ENCODE peak calls at places on chromosome 4, in four cellular contexts. T is suprapubic skin, Z is spleen, G is GM23248. W is an unnamed sample. For H3K4me1, the result is how much of the 10 kb centered on the place peaks cover.

GRCh38 chr4:159150838-159151390 is 48.0 kb downstream of the RAPGEF2 start:
- DNase-seq in G (no peak), T (no peak), Z (no peak), W (no peak)

GRCh38 chr4:47926667-47927258 is 12.4 kb upstream of the NFXL1 start:
- DNase-seq in T (no peak), G (peak), Z (peak), W (peak)

GRCh38 chr4:71978192-71978845 is 53.5 kb upstream of the NPFFR2 start:
- DNase-seq in T (no peak), G (no peak), Z (no peak), W (no peak)

GRCh38 chr4:123340381-123340701 is 56.3 kb upstream of the SPRY1 start:
- DNase-seq in Z (no peak), T (no peak), G (peak), W (peak)

GRCh38 chr4:177367336-177367735 is 57.7 kb downstream of the NEIL3 start:
- DNase-seq in Z (no peak), T (no peak), G (peak), W (no peak)

GRCh38 chr4:162201673-162202072 is 37.9 kb upstream of the FSTL5 start:
- DNase-seq in Z (no peak), T (no peak), G (no peak), W (no peak)

GRCh38 chr4:106869551-106869950 is 166.6 kb downstream of the DKK2 start:
- DNase-seq in G (peak), Z (no peak), T (no peak), W (no peak)

GRCh38 chr4:119656986-119657635 is 28.5 kb upstream of the PDE5A start:
- DNase-seq in T (no peak), Z (no peak), G (peak), W (no peak)

GRCh38 chr4:127446309-127446708 is 186.4 kb upstream of the INTU start:
- DNase-seq in Z (no peak), G (peak), T (no peak), W (no peak)

GRCh38 chr4:41413670-41414069 is 124.3 kb upstream of the LIMCH1 start:
- DNase-seq in T (no peak), G (no peak), Z (no peak), W (no peak)

GRCh38 chr4:128823025-128823661 is 13.6 kb downstream of the JADE1 start:
- DNase-seq in Z (no peak), G (peak), T (no peak), W (no peak)

GRCh38 chr4:127049506-127049905 is 583.3 kb upstream of the INTU start:
- DNase-seq in G (no peak), Z (no peak), T (no peak), W (no peak)

DNA sequence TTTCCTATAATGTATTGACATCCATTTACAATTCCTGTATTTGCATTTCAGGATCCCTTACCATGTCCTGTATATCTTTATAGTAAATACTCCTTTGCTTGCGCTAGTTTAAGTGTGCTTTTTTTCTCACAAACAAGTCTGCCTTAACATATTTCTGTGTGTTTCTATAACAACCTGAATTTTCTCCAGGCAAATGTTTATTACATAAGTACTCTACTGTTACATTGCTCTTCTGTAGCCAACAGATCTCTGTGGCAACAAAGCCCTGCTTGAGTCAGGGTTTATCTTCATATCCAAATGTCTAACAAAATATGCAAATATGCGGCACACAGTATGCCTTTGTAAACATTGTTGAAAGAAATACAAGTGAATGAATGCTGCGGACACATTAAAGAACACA is 625.5 kb downstream of the TLL1 start:
- DNase-seq in Z (no peak), G (no peak), T (no peak), W (no peak)
- H3K4me1 ChIP-seq in Z (under half), G (under half), T (under half), W (under half)

GRCh38 chr4:100165809-100166208 is 24.5 kb downstream of the DDIT4L start:
- DNase-seq in G (no peak), Z (no peak), T (no peak), W (no peak)
- H3K4me1 ChIP-seq in G (under half), Z (under half), T (under half), W (under half)

GRCh38 chr4:113436360-113436759 is 325.2 kb downstream of the CAMK2D start:
- DNase-seq in T (no peak), Z (no peak), G (peak), W (peak)

GRCh38 chr4:113433116-113433515 is 328.4 kb downstream of the CAMK2D start:
- DNase-seq in T (no peak), Z (no peak), G (peak), W (no peak)

GRCh38 chr4:113433536-113434246 is 327.8 kb downstream of the CAMK2D start:
- DNase-seq in G (peak), T (no peak), Z (no peak), W (no peak)

GRCh38 chr4:113435893-113436292 is 325.6 kb downstream of the CAMK2D start:
- DNase-seq in G (peak), Z (no peak), T (peak), W (peak)

GRCh38 chr4:113434247-113434587 is 327.3 kb downstream of the CAMK2D start:
- DNase-seq in Z (no peak), T (no peak), G (peak), W (no peak)
- H3K4me1 ChIP-seq in Z (under half), T (under half), G (under half), W (under half)

DNA sequence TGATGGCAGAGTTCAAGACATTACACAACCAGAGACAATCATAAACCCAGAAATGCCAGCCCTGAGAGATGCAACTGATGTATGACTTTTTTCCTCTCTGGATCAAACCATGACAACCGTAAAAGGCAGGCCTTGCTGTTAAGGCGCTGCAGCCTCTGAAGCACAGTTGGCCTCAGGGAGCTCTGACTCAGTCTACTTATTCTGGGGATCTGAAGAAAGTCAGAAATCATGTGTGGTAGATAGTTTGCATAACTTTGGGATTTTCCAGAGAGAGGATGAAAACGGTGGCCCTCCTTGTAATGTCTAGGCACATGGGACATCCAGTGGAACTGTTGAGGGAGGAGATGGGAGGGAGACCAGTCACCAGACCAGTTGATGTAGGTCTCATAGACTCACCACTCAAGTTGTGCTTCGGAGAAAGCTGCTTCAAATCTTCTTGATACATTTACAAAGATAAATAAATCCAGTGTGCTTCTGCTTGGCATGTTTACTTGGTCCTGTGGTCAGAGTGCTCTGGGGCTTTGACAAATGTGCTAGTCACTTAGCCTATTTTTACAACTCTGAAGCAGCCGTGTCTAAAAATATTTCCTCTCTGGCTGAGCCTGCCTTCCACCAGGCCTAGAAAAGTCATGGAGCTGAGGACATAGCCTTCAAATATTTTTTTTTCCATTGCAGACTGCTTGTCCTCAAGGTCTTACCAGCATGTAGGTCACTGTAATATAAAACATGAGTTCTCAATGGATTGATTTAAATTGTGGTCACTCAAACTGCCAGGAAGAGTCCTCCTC is 7.5 kb downstream of the HADH start:
- DNase-seq in Z (no peak), T (no peak), G (peak), W (no peak)
- H3K4me1 ChIP-seq in Z (under half), T (under half), G (under half), W (under half)

GRCh38 chr4:8320386-8320750 is 50.8 kb downstream of the HTRA3 start:
- DNase-seq in G (no peak), Z (no peak), T (peak), W (no peak)
- H3K4me1 ChIP-seq in G (under half), Z (under half), T (under half), W (under half)

GRCh38 chr4:100168521-100168920 is 21.7 kb downstream of the DDIT4L start:
- DNase-seq in Z (no peak), T (no peak), G (peak), W (no peak)
- H3K4me1 ChIP-seq in Z (under half), T (under half), G (under half), W (under half)

DNA sequence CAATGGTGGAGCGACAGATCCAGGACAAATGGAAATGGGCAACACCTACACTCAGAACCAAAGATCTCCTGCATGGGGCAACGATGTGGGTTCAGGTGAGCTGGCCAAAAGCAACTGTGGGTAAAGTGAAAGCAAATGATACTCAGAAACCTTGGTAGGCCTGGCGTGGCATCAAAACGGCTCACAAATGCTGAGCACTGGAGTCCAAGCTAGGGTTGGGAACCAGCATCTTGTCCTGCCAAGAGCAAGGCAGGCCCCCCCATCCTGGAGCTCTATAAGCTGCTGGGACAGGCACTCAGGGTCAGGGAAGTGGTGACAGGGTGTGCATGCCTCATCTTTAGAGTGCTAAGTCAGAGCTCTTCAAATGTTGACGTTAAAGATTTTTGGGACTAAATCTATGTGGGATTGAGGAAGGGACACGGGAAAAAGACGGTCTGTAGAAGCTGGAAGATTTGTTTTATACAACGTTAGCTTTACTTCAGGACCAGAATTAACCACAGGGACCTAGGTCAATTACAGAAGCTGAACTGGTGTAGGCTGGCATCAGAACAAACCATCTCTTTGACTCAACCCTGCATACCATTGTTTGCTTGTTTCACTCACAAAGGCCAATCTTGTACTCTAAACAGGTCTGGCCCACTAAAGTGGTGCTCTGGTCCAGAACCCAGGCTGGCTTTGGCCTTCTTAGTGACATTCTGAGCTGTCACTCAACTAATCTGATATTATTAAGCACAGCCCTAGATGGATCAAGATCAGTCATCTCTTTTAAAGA is 10.7 kb downstream of the ATP8A1 start:
- DNase-seq in G (no peak), T (no peak), Z (no peak), W (no peak)
- H3K4me1 ChIP-seq in G (under half), T (under half), Z (under half), W (under half)

GRCh38 chr4:40190880-40191815 is 5.7 kb upstream of the RHOH start:
- DNase-seq in Z (no peak), T (no peak), G (no peak), W (no peak)
- H3K4me1 ChIP-seq in Z (under half), T (under half), G (under half), W (under half)

GRCh38 chr4:152104846-152105462 is 344.1 kb upstream of the GATB start:
- DNase-seq in G (no peak), Z (no peak), T (no peak), W (no peak)
- H3K4me1 ChIP-seq in G (under half), Z (under half), T (under half), W (under half)

DNA sequence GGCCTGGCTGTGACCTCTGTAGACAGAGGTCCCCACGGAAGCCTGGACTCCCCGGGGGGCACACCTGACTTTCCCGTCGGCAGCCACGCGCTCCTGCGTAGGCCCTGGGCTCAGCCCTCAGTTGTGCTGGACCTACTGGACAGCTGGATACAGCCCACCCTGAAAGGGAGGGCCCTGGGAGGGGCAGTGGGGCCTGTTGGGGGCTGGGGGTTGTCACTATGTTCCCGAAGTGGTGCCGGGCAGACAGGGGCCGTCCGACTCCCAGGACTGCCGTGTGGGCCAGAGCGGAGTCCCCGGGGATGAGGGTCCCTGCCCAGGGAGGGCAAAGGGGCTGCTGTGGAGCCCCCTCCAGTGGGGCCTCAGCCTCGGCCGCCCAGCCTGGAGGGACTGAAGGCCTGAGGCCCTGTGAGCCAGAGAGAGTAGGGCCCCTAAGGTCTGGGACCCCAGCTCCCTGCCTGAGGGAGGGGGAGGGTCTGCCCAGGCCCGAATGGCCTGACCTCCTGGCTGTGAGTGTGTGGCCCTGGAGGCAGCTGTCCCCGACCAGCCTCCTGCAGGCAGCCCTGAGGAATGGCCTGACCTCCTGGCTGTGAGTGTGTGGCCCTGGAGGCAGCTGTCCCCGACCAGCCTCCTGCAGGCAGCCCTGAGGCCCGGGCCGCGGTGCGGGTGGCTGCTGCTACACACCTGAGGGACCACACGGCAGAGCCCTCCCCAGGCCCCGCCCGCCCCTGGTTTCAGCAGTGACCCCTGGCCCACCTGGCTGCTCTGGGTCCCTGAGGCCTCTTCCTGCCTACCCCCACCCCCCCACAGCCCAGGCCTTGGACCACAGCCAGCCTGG is 25.8 kb downstream of the FGFRL1 start:
- DNase-seq in T (no peak), G (no peak), Z (no peak), W (no peak)
- H3K4me1 ChIP-seq in T (half or more), G (under half), Z (under half), W (under half)